ENCODE peak calls at places on chromosome 15, in ten cellular contexts. One of them, this sample, is unnamed.

GRCh38 chr15:44782516-44782915 is 46.2 kb downstream of the TRIM69 start:
- DNase-seq in cerebellar cortex: no peak
- DNase-seq in HFF-Myc: no peak
- DNase-seq in breast epithelium: no peak
- DNase-seq in mesothelial cell of epicardium: no peak
- DNase-seq in EH: peak; percentile 12
- DNase-seq in AG10803: peak; percentile 29
- DNase-seq in smooth muscle cell of the brain vasculature: no peak
- DNase-seq in NCI-H774: no peak
- DNase-seq in tibial artery: no peak
- DNase-seq in this sample: no peak

GRCh38 chr15:88269371-88270062 is 13.0 kb upstream of the NTRK3 start:
- DNase-seq in tibial artery: no peak
- DNase-seq in NCI-H774: no peak
- DNase-seq in EH: no peak
- DNase-seq in smooth muscle cell of the brain vasculature: no peak
- DNase-seq in breast epithelium: no peak
- DNase-seq in AG10803: no peak
- DNase-seq in cerebellar cortex: peak; percentile 83
- DNase-seq in HFF-Myc: no peak
- DNase-seq in mesothelial cell of epicardium: no peak
- DNase-seq in this sample: no peak

GRCh38 chr15:88512606-88513005 is 33.9 kb downstream of the DET1 start:
- DNase-seq in breast epithelium: no peak
- DNase-seq in HFF-Myc: no peak
- DNase-seq in tibial artery: no peak
- DNase-seq in smooth muscle cell of the brain vasculature: no peak
- DNase-seq in AG10803: no peak
- DNase-seq in mesothelial cell of epicardium: no peak
- DNase-seq in NCI-H774: no peak
- DNase-seq in cerebellar cortex: no peak
- DNase-seq in EH: peak; percentile 80
- DNase-seq in this sample: no peak

GRCh38 chr15:28921336-28921735 is 35.6 kb downstream of the APBA2 start:
- DNase-seq in HFF-Myc: no peak
- DNase-seq in cerebellar cortex: no peak
- DNase-seq in EH: no peak
- DNase-seq in AG10803: no peak
- DNase-seq in breast epithelium: no peak
- DNase-seq in NCI-H774: no peak
- DNase-seq in smooth muscle cell of the brain vasculature: no peak
- DNase-seq in tibial artery: no peak
- DNase-seq in mesothelial cell of epicardium: no peak
- DNase-seq in this sample: peak; percentile 31

GRCh38 chr15:38670142-38671002 is 105.8 kb upstream of the RASGRP1 start:
- DNase-seq in NCI-H774: no peak
- DNase-seq in breast epithelium: no peak
- DNase-seq in EH: no peak
- DNase-seq in mesothelial cell of epicardium: no peak
- DNase-seq in smooth muscle cell of the brain vasculature: no peak
- DNase-seq in tibial artery: no peak
- DNase-seq in HFF-Myc: no peak
- DNase-seq in AG10803: no peak
- DNase-seq in cerebellar cortex: no peak
- DNase-seq in this sample: no peak

GRCh38 chr15:98683821-98684220 is 35.5 kb downstream of the IGF1R start:
- DNase-seq in NCI-H774: no peak
- DNase-seq in HFF-Myc: no peak
- DNase-seq in AG10803: no peak
- DNase-seq in mesothelial cell of epicardium: no peak
- DNase-seq in EH: no peak
- DNase-seq in breast epithelium: no peak
- DNase-seq in cerebellar cortex: no peak
- DNase-seq in smooth muscle cell of the brain vasculature: no peak
- DNase-seq in tibial artery: no peak
- DNase-seq in this sample: no peak

GRCh38 chr15:70569718-70570231 is 193.6 kb downstream of the UACA start:
- DNase-seq in HFF-Myc: no peak
- DNase-seq in breast epithelium: peak; percentile 12
- DNase-seq in NCI-H774: no peak
- DNase-seq in AG10803: no peak
- DNase-seq in smooth muscle cell of the brain vasculature: no peak
- DNase-seq in tibial artery: no peak
- DNase-seq in EH: no peak
- DNase-seq in cerebellar cortex: no peak
- DNase-seq in mesothelial cell of epicardium: no peak
- DNase-seq in this sample: no peak

GRCh38 chr15:98143116-98143515 is 182.6 kb downstream of the ARRDC4 start:
- DNase-seq in tibial artery: no peak
- DNase-seq in AG10803: no peak
- DNase-seq in smooth muscle cell of the brain vasculature: no peak
- DNase-seq in HFF-Myc: no peak
- DNase-seq in breast epithelium: no peak
- DNase-seq in mesothelial cell of epicardium: no peak
- DNase-seq in EH: no peak
- DNase-seq in NCI-H774: no peak
- DNase-seq in cerebellar cortex: no peak
- DNase-seq in this sample: no peak

GRCh38 chr15:66588971-66589370 is 23.2 kb upstream of the LCTL start:
- DNase-seq in HFF-Myc: no peak
- DNase-seq in cerebellar cortex: no peak
- DNase-seq in smooth muscle cell of the brain vasculature: no peak
- DNase-seq in breast epithelium: no peak
- DNase-seq in EH: no peak
- DNase-seq in NCI-H774: no peak
- DNase-seq in AG10803: no peak
- DNase-seq in tibial artery: no peak
- DNase-seq in mesothelial cell of epicardium: no peak
- DNase-seq in this sample: no peak

GRCh38 chr15:66701422-66702034 is 508 bp upstream of the SMAD6 start:
- DNase-seq in breast epithelium: peak; percentile 26
- DNase-seq in smooth muscle cell of the brain vasculature: no peak
- DNase-seq in mesothelial cell of epicardium: peak; percentile 60
- DNase-seq in tibial artery: peak; percentile 52
- DNase-seq in NCI-H774: no peak
- DNase-seq in cerebellar cortex: peak; percentile 50
- DNase-seq in AG10803: no peak
- DNase-seq in EH: peak; percentile 48
- DNase-seq in HFF-Myc: no peak
- DNase-seq in this sample: no peak

GRCh38 chr15:65778269-65778668 is 13.8 kb downstream of the DENND4A start:
- DNase-seq in smooth muscle cell of the brain vasculature: no peak
- DNase-seq in AG10803: no peak
- DNase-seq in tibial artery: no peak
- DNase-seq in NCI-H774: no peak
- DNase-seq in breast epithelium: no peak
- DNase-seq in HFF-Myc: no peak
- DNase-seq in mesothelial cell of epicardium: no peak
- DNase-seq in cerebellar cortex: no peak
- DNase-seq in EH: no peak
- DNase-seq in this sample: no peak

GRCh38 chr15:38652998-38653397 is 88.4 kb upstream of the RASGRP1 start:
- DNase-seq in HFF-Myc: no peak
- DNase-seq in tibial artery: no peak
- DNase-seq in breast epithelium: no peak
- DNase-seq in NCI-H774: no peak
- DNase-seq in AG10803: no peak
- DNase-seq in EH: no peak
- DNase-seq in cerebellar cortex: no peak
- DNase-seq in mesothelial cell of epicardium: no peak
- DNase-seq in smooth muscle cell of the brain vasculature: no peak
- DNase-seq in this sample: no peak

GRCh38 chr15:57503911-57504598 is 87.6 kb upstream of the MYZAP start:
- DNase-seq in AG10803: peak; percentile 27
- DNase-seq in HFF-Myc: no peak
- DNase-seq in breast epithelium: no peak
- DNase-seq in EH: peak; percentile 55
- DNase-seq in cerebellar cortex: no peak
- DNase-seq in smooth muscle cell of the brain vasculature: no peak
- DNase-seq in mesothelial cell of epicardium: no peak
- DNase-seq in tibial artery: no peak
- DNase-seq in NCI-H774: no peak
- DNase-seq in this sample: no peak

GRCh38 chr15:62879770-62880169 is 162.8 kb upstream of the TPM1 start:
- DNase-seq in cerebellar cortex: no peak
- DNase-seq in EH: no peak
- DNase-seq in HFF-Myc: no peak
- DNase-seq in AG10803: no peak
- DNase-seq in mesothelial cell of epicardium: no peak
- DNase-seq in tibial artery: no peak
- DNase-seq in NCI-H774: no peak
- DNase-seq in smooth muscle cell of the brain vasculature: no peak
- DNase-seq in breast epithelium: no peak
- DNase-seq in this sample: no peak

GRCh38 chr15:31032959-31033358 is 41.5 kb upstream of the MTMR10 start:
- DNase-seq in NCI-H774: no peak
- DNase-seq in AG10803: peak; percentile 93
- DNase-seq in smooth muscle cell of the brain vasculature: no peak
- DNase-seq in tibial artery: no peak
- DNase-seq in HFF-Myc: no peak
- DNase-seq in mesothelial cell of epicardium: no peak
- DNase-seq in EH: peak; percentile 97
- DNase-seq in cerebellar cortex: no peak
- DNase-seq in breast epithelium: no peak
- DNase-seq in this sample: no peak

GRCh38 chr15:87816811-87817210 is 439.7 kb downstream of the NTRK3 start:
- DNase-seq in HFF-Myc: peak; percentile 21
- DNase-seq in smooth muscle cell of the brain vasculature: no peak
- DNase-seq in NCI-H774: no peak
- DNase-seq in breast epithelium: no peak
- DNase-seq in cerebellar cortex: no peak
- DNase-seq in mesothelial cell of epicardium: no peak
- DNase-seq in EH: peak; percentile 97
- DNase-seq in tibial artery: no peak
- DNase-seq in AG10803: peak; percentile 94
- DNase-seq in this sample: no peak

GRCh38 chr15:96304839-96305238 is 25.7 kb upstream of the NR2F2 start:
- DNase-seq in cerebellar cortex: no peak
- DNase-seq in HFF-Myc: no peak
- DNase-seq in NCI-H774: no peak
- DNase-seq in breast epithelium: no peak
- DNase-seq in AG10803: no peak
- DNase-seq in smooth muscle cell of the brain vasculature: no peak
- DNase-seq in tibial artery: no peak
- DNase-seq in mesothelial cell of epicardium: no peak
- DNase-seq in EH: no peak
- DNase-seq in this sample: no peak

GRCh38 chr15:42921049-42921731 is 612 bp upstream of the TTBK2 start:
- DNase-seq in tibial artery: peak; percentile 40
- DNase-seq in breast epithelium: peak; percentile 26
- DNase-seq in EH: peak; percentile 31
- DNase-seq in HFF-Myc: no peak
- DNase-seq in mesothelial cell of epicardium: no peak
- DNase-seq in AG10803: peak; percentile 17
- DNase-seq in cerebellar cortex: peak; percentile 55
- DNase-seq in smooth muscle cell of the brain vasculature: peak; percentile 9
- DNase-seq in NCI-H774: peak; percentile 7
- DNase-seq in this sample: no peak

GRCh38 chr15:58903232-58903631 is 30.2 kb downstream of the SLTM start:
- DNase-seq in EH: peak; percentile 21
- DNase-seq in mesothelial cell of epicardium: no peak
- DNase-seq in breast epithelium: no peak
- DNase-seq in smooth muscle cell of the brain vasculature: peak; percentile 51
- DNase-seq in tibial artery: no peak
- DNase-seq in HFF-Myc: no peak
- DNase-seq in AG10803: peak; percentile 11
- DNase-seq in NCI-H774: no peak
- DNase-seq in cerebellar cortex: no peak
- DNase-seq in this sample: no peak

GRCh38 chr15:74884428-74885223 is 5.2 kb upstream of the MPI start:
- DNase-seq in cerebellar cortex: no peak
- DNase-seq in EH: peak; percentile 42
- DNase-seq in breast epithelium: no peak
- DNase-seq in AG10803: no peak
- DNase-seq in HFF-Myc: no peak
- DNase-seq in tibial artery: no peak
- DNase-seq in smooth muscle cell of the brain vasculature: no peak
- DNase-seq in NCI-H774: no peak
- DNase-seq in mesothelial cell of epicardium: no peak
- DNase-seq in this sample: no peak